ENCODE peak calls at places on chromosomes 12 and 14, in five cellular contexts. U, P, D, V and L are unnamed samples.

GRCh38 chr14:50773632-50774541 is 57.1 kb downstream of the NIN start:
- DNase-seq in P (peak), V (no peak), D (peak), U (peak), L (peak)

GRCh38 chr12:26629864-26630263 is 203.1 kb downstream of the ITPR2 start:
- DNase-seq in U (no peak), V (no peak), D (no peak), P (no peak), L (peak)

GRCh38 chr12:49553512-49554088 is 14.3 kb downstream of the MCRS1 start:
- DNase-seq in V (no peak), U (peak), P (peak), D (peak), L (peak)

GRCh38 chr12:91630906-91631305 is 448.3 kb upstream of the DCN start:
- DNase-seq in U (no peak), P (no peak), D (peak), V (no peak), L (no peak)

GRCh38 chr12:68341822-68342221 is 9.7 kb upstream of the MDM1 start:
- DNase-seq in D (no peak), V (no peak), U (peak), P (no peak), L (no peak)

GRCh38 chr14:81323094-81323493 is 77.0 kb downstream of the STON2 start:
- DNase-seq in P (no peak), D (no peak), V (no peak), U (no peak), L (no peak)

GRCh38 chr12:49627752-49628360 is 4.5 kb downstream of the PRPF40B start:
- DNase-seq in D (no peak), V (no peak), P (no peak), U (no peak), L (peak)

GRCh38 chr12:122834229-122834920 is 882 bp upstream of the HIP1R start:
- DNase-seq in U (peak), D (peak), P (peak), V (no peak), L (peak)

GRCh38 chr12:131828671-131829350 is 618 bp downstream of the MMP17 start:
- DNase-seq in V (no peak), P (no peak), D (no peak), U (no peak), L (no peak)

GRCh38 chr12:15701212-15701611 is 88.0 kb downstream of the EPS8 start:
- DNase-seq in P (no peak), U (no peak), D (peak), V (no peak), L (peak)

GRCh38 chr14:38207830-38208815 is at the start of gene SSTR1:
- DNase-seq in V (no peak), P (no peak), D (no peak), U (peak), L (peak)

GRCh38 chr14:104688755-104689619 is at the start of gene INF2:
- DNase-seq in P (peak), U (peak), V (no peak), D (peak), L (peak)

GRCh38 chr12:52006726-52007157 is at the start of gene TAMALIN:
- DNase-seq in U (no peak), D (peak), P (no peak), V (no peak), L (peak)

GRCh38 chr12:121087467-121088207 is 45.0 kb upstream of the P2RX7 start:
- DNase-seq in U (no peak), V (no peak), P (no peak), D (no peak), L (no peak)

GRCh38 chr14:24080888-24081738 is 9.8 kb downstream of the CPNE6 start:
- DNase-seq in D (peak), V (no peak), U (peak), P (peak), L (peak)
- TF ChIP-seq POLR2A in D (no peak), V (peak), U (peak), P (peak), L (no peak)

DNA sequence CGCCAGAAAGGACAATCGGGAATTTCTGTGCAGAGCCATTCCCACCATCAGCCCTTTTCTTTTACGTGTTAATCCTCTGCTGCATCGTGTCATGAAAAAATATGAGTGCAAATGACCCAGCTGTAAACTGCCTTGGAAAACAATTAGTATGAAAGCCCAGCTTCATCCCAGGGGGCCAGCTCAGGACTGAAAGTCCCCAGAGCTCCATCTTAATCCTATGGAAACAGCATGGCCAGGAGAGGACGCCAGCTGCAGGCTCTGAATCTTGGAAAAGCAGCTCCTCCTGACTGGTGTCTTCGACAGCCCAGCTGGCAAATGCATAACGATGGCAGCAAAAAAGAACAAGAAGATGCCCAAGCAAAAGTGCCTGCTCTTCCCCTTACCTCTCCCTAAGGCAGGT is 191.5 kb downstream of the NTF3 start:
- DNase-seq in D (no peak), U (no peak), P (no peak), V (no peak), L (no peak)
- TF ChIP-seq MYC in D (no peak), U (no peak), P (no peak), V (no peak), L (no peak)

GRCh38 chr14:35365130-35366047 is 39.2 kb downstream of the NFKBIA start:
- DNase-seq in P (peak), U (peak), V (no peak), D (peak), L (peak)
- TF ChIP-seq POLR2A in P (no peak), U (peak), V (no peak), D (no peak), L (no peak)

GRCh38 chr14:29078810-29079522 is 312.4 kb downstream of the FOXG1 start:
- DNase-seq in D (no peak), P (no peak), U (no peak), V (no peak), L (no peak)
- TF ChIP-seq MYC in D (no peak), P (no peak), U (no peak), V (no peak), L (no peak)

GRCh38 chr14:83006071-83006670 is 1472.5 kb upstream of the SEL1L start:
- DNase-seq in U (no peak), D (no peak), V (no peak), P (no peak), L (no peak)

GRCh38 chr14:83004456-83005006 is 1470.9 kb upstream of the SEL1L start:
- DNase-seq in U (no peak), P (no peak), D (no peak), V (no peak), L (no peak)

DNA sequence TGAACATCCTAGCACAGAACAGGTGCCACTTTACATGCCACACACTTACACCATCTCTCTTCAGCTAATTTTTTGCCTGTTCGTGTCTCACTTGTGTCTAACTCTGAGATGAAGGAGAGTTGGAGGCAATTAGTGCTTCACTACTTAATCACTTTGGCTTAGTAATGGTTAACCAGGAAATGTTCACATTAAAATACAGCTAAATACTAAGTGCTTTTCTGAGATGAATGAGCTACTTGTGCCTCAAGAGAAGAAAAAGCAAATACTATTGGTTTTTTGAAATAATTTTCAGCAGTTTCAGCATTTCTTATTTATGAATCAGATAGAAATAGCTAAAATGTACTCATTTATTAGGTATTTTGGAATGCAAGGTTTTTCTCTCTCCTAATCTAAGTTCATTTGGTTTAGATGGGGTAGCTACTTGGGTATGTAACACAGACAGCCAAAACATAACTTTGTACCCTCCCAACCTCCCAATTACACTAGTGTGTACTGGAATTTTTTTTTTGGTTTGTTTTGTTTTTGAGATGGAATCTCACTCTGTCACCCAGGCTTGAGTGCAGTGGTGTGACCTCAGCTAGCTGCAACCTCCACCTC is 1474.1 kb upstream of the SEL1L start:
- DNase-seq in P (no peak), U (no peak), V (no peak), D (no peak), L (no peak)
- TF ChIP-seq POLR2A in P (no peak), U (no peak), V (no peak), D (no peak), L (no peak)

GRCh38 chr12:4566474-4566873 is 4.5 kb downstream of the DYRK4 start:
- DNase-seq in D (no peak), U (no peak), P (no peak), V (no peak), L (no peak)
- TF ChIP-seq MYC in D (no peak), U (no peak), P (no peak), V (no peak), L (no peak)

DNA sequence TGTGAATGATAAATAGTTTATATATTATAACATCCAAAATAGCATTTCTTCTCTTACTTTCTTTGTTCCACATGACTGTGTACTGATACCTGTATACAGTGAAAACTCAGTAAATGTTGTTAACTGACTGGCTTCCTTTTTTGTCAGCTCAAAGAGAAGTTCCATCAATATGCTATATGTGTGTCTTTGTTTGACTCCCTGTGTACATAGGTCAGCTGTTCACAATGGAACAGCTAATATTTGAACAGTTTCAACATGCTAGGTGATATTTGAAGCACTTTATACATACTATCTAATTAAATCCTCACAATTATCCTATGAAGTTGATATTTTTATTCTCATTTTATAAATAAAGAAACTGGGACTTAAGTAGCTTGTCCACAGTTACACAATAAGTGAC is 15.3 kb upstream of the KICS2 start:
- DNase-seq in V (no peak), P (no peak), D (no peak), U (peak), L (no peak)
- TF ChIP-seq POLR2A in V (no peak), P (no peak), D (no peak), U (no peak), L (no peak)

GRCh38 chr14:93902619-93903307 is 24.4 kb upstream of the FAM181A start:
- DNase-seq in V (no peak), P (no peak), U (peak), D (no peak), L (no peak)

GRCh38 chr14:93898081-93898611 is 29.0 kb upstream of the FAM181A start:
- DNase-seq in P (no peak), V (no peak), D (no peak), U (peak), L (no peak)

GRCh38 chr14:93903342-93904184 is 23.6 kb upstream of the FAM181A start:
- DNase-seq in D (peak), U (peak), V (no peak), P (peak), L (no peak)

GRCh38 chr14:93898731-93899130 is 28.4 kb upstream of the FAM181A start:
- DNase-seq in U (no peak), V (no peak), D (no peak), P (no peak), L (no peak)

DNA sequence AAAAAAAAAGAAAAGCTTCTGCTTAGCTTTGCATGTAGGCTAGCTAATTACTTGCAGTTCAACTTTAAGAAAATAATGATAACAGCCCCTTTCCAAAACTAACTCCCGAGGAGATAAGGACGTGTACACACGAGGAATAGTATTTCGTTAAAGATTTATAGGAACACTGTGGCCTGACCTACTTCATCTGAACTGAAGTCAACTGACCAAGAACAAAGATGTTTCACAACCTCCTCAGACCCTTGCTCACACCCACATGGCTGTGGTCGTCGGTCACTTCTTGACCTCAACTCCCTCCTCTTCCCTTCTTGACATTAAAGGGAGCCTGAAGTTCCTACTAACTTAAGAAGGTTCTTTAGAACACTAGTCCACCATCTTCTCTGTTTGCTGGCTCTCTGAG is 25.3 kb upstream of the FAM181A start:
- DNase-seq in U (no peak), D (peak), P (no peak), V (no peak), L (no peak)
- TF ChIP-seq MYC in U (no peak), D (no peak), P (no peak), V (no peak), L (no peak)

GRCh38 chr12:103840881-103841689 is at the start of gene NT5DC3:
- DNase-seq in V (peak), P (peak), D (peak), U (peak), L (peak)
- TF ChIP-seq POLR2A in V (peak), P (peak), D (peak), U (peak), L (peak)